ENCODE peak calls at places on chromosomes 16 and 17, in five cellular contexts. G is CD4-positive, alpha-beta memory T cell; E is heart right ventricle; F is left ventricle myocardium inferior; W is GM23338. D is an unnamed sample. For H3K36me3, the result is how much of the 10 kb centered on the place peaks cover.

GRCh38 chr17:74763565-74764387 is 12.4 kb downstream of the NAT9 start:
- DNase-seq in W (no peak), E (no peak), F (no peak), G (peak), D (peak)

GRCh38 chr17:80886641-80887573 is 104.7 kb upstream of the CHMP6 start:
- DNase-seq in W (no peak), F (peak), G (peak), E (no peak), D (no peak)

GRCh38 chr16:79089735-79090284 is 510.7 kb downstream of the MAF start:
- DNase-seq in W (no peak), G (peak), F (no peak), E (no peak), D (no peak)

GRCh38 chr17:269616-270514 is 82.7 kb downstream of the RPH3AL start:
- DNase-seq in G (no peak), F (no peak), E (no peak), W (no peak), D (no peak)

GRCh38 chr16:64089697-64090096 is 1032.2 kb downstream of the CDH11 start:
- DNase-seq in W (peak), F (no peak), E (no peak), G (no peak), D (no peak)

GRCh38 chr17:74145756-74146155 is 57.7 kb upstream of the RPL38 start:
- DNase-seq in W (no peak), E (no peak), G (no peak), F (no peak), D (no peak)

GRCh38 chr17:68399638-68400403 is 57.5 kb downstream of the WIPI1 start:
- DNase-seq in F (no peak), E (no peak), W (no peak), G (peak), D (no peak)

GRCh38 chr16:67406628-67407027 is 9.6 kb downstream of the ZDHHC1 start:
- DNase-seq in W (no peak), G (no peak), E (no peak), F (no peak), D (no peak)

DNA sequence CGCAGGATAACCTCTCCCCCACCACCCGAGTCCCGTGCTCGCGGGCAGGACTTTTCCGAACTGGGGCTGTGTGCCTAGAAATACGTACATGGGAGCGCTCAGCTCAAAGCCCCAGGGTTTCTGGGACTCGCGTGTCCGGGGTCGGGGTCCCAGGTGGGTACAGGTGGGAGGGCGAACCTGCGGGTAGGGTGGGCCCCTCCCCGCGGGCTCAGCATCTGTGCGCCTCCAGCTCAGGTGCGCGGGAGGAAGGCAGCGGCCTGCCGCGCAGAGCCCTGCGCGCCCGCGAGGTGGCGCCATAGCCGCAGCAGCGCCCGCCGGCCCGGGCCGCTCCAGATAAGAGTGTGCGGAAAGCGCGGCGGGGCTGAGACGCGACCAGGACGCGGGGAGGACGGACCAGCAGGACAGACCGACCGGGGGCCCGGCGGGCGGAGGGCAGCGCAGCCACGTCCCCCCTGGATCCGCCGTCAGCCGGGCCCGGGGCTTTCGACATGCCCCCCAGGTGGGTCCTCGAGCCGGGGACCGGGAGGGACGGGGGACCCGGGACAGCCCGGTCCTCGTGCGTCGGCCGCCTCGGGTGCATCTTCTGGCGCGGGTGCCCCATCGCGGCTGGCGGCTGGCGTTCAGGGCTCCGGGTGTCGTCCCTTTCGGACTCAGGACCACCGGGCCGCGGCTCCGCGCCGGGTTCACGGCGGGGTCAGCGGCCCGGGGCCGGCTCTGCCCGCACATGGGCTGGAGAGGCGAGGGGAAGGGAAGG is at the start of gene HIC1:
- DNase-seq in W (peak), G (peak), E (peak), F (peak), D (peak)
- H3K27ac ChIP-seq in W (no peak), G (peak), E (peak), F (peak), D (peak)

DNA sequence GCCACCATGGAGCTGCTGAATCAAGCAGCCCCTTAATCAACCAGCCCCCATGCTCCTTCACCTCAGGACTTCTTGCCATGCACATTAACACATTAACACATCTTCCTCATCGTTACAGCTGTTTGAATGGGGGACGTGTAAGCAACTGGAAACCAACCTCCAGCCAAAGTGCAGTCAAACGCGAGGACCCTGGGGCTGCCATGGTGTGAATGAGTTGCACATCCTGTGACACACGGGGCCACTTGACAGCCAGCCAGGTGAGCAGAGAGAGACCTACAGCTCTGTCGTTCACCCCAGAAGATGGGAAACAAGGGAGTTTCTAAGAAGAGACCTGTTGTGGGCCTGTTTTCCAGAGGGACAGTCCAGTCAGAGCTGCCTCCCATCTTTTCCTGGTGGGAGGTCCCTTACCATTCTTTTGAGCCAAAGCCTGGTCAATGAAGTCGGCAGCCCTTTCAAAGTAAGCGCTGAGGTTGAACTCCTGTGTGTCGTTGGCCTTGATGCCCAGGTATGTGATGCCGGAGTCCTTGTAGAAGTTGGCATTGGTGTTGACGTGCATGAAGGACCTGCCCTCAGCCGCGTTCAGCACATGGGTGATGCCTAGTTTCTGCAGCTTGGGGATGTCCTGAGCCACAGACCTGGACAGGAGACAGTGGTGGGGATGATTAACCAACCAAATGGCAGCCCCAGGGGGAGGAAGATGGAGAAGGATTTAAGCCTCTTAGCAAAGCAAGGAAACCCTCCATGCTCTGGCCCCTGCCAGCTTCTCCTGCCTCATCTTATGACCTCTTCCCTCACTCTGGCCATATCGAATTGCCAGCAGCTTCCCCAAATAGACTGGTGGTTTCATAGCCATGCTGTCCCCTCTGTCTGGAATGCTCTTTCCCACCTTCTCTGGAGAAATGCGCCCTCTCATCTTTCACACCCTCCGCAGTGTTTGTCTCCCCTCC is 4.2 kb downstream of the DUSP3 start:
- DNase-seq in G (no peak), W (no peak), E (no peak), F (no peak), D (no peak)
- H3K36me3 ChIP-seq in G (under half), W (under half), E (half or more), F (half or more), D (under half)

GRCh38 chr17:2357931-2358434 is 20.7 kb downstream of the SGSM2 start:
- DNase-seq in W (no peak), F (no peak), G (no peak), E (no peak), D (no peak)
- H3K27ac ChIP-seq in W (no peak), F (no peak), G (no peak), E (no peak), D (no peak)

GRCh38 chr17:29524692-29525091 is 42.1 kb downstream of the ABHD15 start:
- DNase-seq in E (no peak), F (no peak), W (no peak), G (no peak), D (no peak)
- H3K36me3 ChIP-seq in E (half or more), F (half or more), W (under half), G (under half), D (under half)

DNA sequence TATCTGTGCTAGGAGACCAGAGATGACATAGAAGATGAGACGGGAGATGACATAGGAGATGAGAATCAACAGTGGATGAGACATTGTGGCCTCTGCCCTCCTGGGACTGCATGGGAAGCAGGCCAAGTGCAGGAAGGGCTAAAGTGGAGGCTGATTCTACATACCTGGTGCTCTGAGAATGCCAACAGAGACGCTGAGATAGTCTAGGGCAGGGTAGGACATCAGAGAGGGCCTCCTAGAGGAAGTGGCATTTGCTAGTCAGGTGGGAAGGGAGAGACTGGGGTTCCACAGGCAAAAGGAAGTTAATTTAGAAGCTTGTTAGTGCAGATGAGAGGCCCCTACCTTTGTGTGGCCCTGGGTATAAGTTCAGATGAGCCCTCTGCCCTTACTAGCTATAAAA is 224.2 kb downstream of the CBLN1 start:
- DNase-seq in E (no peak), W (no peak), G (no peak), F (no peak), D (no peak)
- H3K27ac ChIP-seq in E (no peak), W (no peak), G (no peak), F (no peak), D (no peak)

GRCh38 chr17:56997313-56997712 is 19.4 kb downstream of the SCPEP1 start:
- DNase-seq in G (no peak), F (no peak), E (no peak), W (no peak), D (no peak)

GRCh38 chr17:56995776-56996175 is 17.8 kb downstream of the SCPEP1 start:
- DNase-seq in G (no peak), F (no peak), E (no peak), W (no peak), D (no peak)

GRCh38 chr17:56988901-56989572 is 11.1 kb downstream of the SCPEP1 start:
- DNase-seq in G (no peak), F (no peak), E (no peak), W (no peak), D (no peak)

GRCh38 chr17:56992364-56992763 is 14.4 kb downstream of the SCPEP1 start:
- DNase-seq in G (no peak), E (no peak), W (no peak), F (no peak), D (no peak)

GRCh38 chr17:56994009-56994792 is 16.3 kb downstream of the SCPEP1 start:
- DNase-seq in F (no peak), W (no peak), E (no peak), G (no peak), D (no peak)
- H3K36me3 ChIP-seq in F (half or more), W (under half), E (half or more), G (under half), D (under half)

GRCh38 chr17:69470702-69471101 is 56.2 kb downstream of the MAP2K6 start:
- DNase-seq in W (no peak), E (no peak), F (no peak), G (no peak), D (no peak)

GRCh38 chr17:69477204-69477899 is 62.9 kb downstream of the MAP2K6 start:
- DNase-seq in W (no peak), E (no peak), G (no peak), F (no peak), D (no peak)

GRCh38 chr17:69471406-69471805 is 56.9 kb downstream of the MAP2K6 start:
- DNase-seq in F (no peak), W (no peak), E (no peak), G (no peak), D (no peak)

GRCh38 chr17:69474171-69474831 is 59.8 kb downstream of the MAP2K6 start:
- DNase-seq in G (no peak), W (no peak), F (no peak), E (no peak), D (no peak)

DNA sequence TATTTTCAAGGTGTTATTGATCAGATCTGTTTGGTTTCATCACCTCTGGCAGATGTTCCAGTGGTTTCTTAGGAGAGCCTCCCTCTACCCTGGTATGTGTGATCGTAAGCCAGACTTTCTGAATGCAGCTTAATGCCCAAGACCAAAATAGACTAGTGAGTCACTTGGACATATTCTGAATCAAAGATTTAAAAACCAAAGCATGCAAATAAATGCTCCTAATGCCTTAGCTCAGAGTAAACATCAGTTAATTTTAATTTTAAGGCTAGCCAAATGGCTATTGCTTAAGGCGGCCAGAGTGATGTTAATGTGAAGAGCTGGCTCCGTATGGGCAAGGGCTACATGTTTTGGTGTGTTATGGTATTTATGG is 59.3 kb downstream of the MAP2K6 start:
- DNase-seq in W (no peak), E (no peak), G (no peak), F (no peak), D (no peak)
- H3K27ac ChIP-seq in W (no peak), E (no peak), G (no peak), F (peak), D (no peak)